ENCODE peak calls at places on chromosomes 13 and 19, in six cellular contexts. One of them, this sample, is unnamed.

GRCh38 chr13:51556740-51557139 is 27.5 kb upstream of the WDFY2 start:
- DNase-seq in left ventricle myocardium inferior: peak; percentile 27
- DNase-seq in CD8-positive, alpha-beta T cell: no peak
- DNase-seq in psoas muscle: no peak
- DNase-seq in uterus: no peak
- DNase-seq in tibial nerve: no peak
- DNase-seq in this sample: no peak

GRCh38 chr13:111209613-111210012 is 94.5 kb downstream of the ARHGEF7 start:
- DNase-seq in left ventricle myocardium inferior: no peak
- DNase-seq in CD8-positive, alpha-beta T cell: no peak
- DNase-seq in psoas muscle: no peak
- DNase-seq in uterus: no peak
- DNase-seq in tibial nerve: no peak
- DNase-seq in this sample: no peak

GRCh38 chr13:33114146-33114545 is 97.9 kb downstream of the KL start:
- DNase-seq in left ventricle myocardium inferior: no peak
- DNase-seq in CD8-positive, alpha-beta T cell: no peak
- DNase-seq in psoas muscle: no peak
- DNase-seq in uterus: no peak
- DNase-seq in tibial nerve: no peak
- DNase-seq in this sample: no peak

GRCh38 chr19:3062165-3063105 is at the start of gene TLE5:
- DNase-seq in left ventricle myocardium inferior: peak; percentile 78
- DNase-seq in CD8-positive, alpha-beta T cell: peak; percentile 72
- DNase-seq in psoas muscle: peak; percentile 86
- DNase-seq in uterus: peak; percentile 74
- DNase-seq in tibial nerve: no peak
- DNase-seq in this sample: peak; percentile 64

GRCh38 chr19:50983625-50984292 is at the start of gene KLK7:
- DNase-seq in left ventricle myocardium inferior: no peak
- DNase-seq in CD8-positive, alpha-beta T cell: no peak
- DNase-seq in psoas muscle: no peak
- DNase-seq in uterus: no peak
- DNase-seq in tibial nerve: no peak
- DNase-seq in this sample: no peak

GRCh38 chr13:100138859-100139491 is 50.1 kb downstream of the PCCA start:
- DNase-seq in left ventricle myocardium inferior: no peak
- DNase-seq in CD8-positive, alpha-beta T cell: no peak
- DNase-seq in psoas muscle: no peak
- DNase-seq in uterus: no peak
- DNase-seq in tibial nerve: no peak
- DNase-seq in this sample: no peak

GRCh38 chr13:23871616-23872220 is 17.5 kb downstream of the MIPEP start:
- DNase-seq in left ventricle myocardium inferior: no peak
- DNase-seq in CD8-positive, alpha-beta T cell: no peak
- DNase-seq in psoas muscle: no peak
- DNase-seq in uterus: no peak
- DNase-seq in tibial nerve: no peak
- DNase-seq in this sample: no peak

GRCh38 chr13:73142091-73142490 is 83.3 kb downstream of the KLF5 start:
- DNase-seq in left ventricle myocardium inferior: no peak
- DNase-seq in CD8-positive, alpha-beta T cell: no peak
- DNase-seq in psoas muscle: no peak
- DNase-seq in uterus: no peak
- DNase-seq in tibial nerve: no peak
- DNase-seq in this sample: no peak

GRCh38 chr13:102289606-102290005 is 112.2 kb downstream of the FGF14 start:
- DNase-seq in left ventricle myocardium inferior: no peak
- DNase-seq in CD8-positive, alpha-beta T cell: no peak
- DNase-seq in psoas muscle: no peak
- DNase-seq in uterus: no peak
- DNase-seq in tibial nerve: no peak
- DNase-seq in this sample: no peak

GRCh38 chr13:109152941-109153340 is 523.5 kb downstream of the MYO16 start:
- DNase-seq in left ventricle myocardium inferior: no peak
- DNase-seq in CD8-positive, alpha-beta T cell: no peak
- DNase-seq in psoas muscle: no peak
- DNase-seq in uterus: no peak
- DNase-seq in tibial nerve: no peak
- DNase-seq in this sample: no peak
- H3K27ac ChIP-seq in left ventricle myocardium inferior: no peak overlapping the region
- H3K27ac ChIP-seq in CD8-positive, alpha-beta T cell: no peak overlapping the region
- H3K27ac ChIP-seq in psoas muscle: no peak overlapping the region
- H3K27ac ChIP-seq in uterus: no peak overlapping the region
- H3K27ac ChIP-seq in tibial nerve: no peak overlapping the region
- H3K27ac ChIP-seq in this sample: no peak overlapping the region

GRCh38 chr13:42864952-42865634 is 83.7 kb downstream of the FAM216B start:
- DNase-seq in left ventricle myocardium inferior: no peak
- DNase-seq in CD8-positive, alpha-beta T cell: no peak
- DNase-seq in psoas muscle: no peak
- DNase-seq in uterus: no peak
- DNase-seq in tibial nerve: no peak
- DNase-seq in this sample: no peak
- H3K36me3 ChIP-seq in left ventricle myocardium inferior: no peaks in the 10 kb centered on the region
- H3K36me3 ChIP-seq in CD8-positive, alpha-beta T cell: no peaks in the 10 kb centered on the region
- H3K36me3 ChIP-seq in psoas muscle: no peaks in the 10 kb centered on the region
- H3K36me3 ChIP-seq in uterus: no peaks in the 10 kb centered on the region
- H3K36me3 ChIP-seq in tibial nerve: no peaks in the 10 kb centered on the region
- H3K36me3 ChIP-seq in this sample: no peaks in the 10 kb centered on the region

GRCh38 chr13:48125794-48126228 is 30.9 kb upstream of the MED4 start:
- DNase-seq in left ventricle myocardium inferior: no peak
- DNase-seq in CD8-positive, alpha-beta T cell: no peak
- DNase-seq in psoas muscle: no peak
- DNase-seq in uterus: peak; percentile 25
- DNase-seq in tibial nerve: peak; percentile 49
- DNase-seq in this sample: no peak
- H3K4me3 ChIP-seq in left ventricle myocardium inferior: peak overlapping the region; percentile 21
- H3K4me3 ChIP-seq in CD8-positive, alpha-beta T cell: no peak overlapping the region
- H3K4me3 ChIP-seq in psoas muscle: no peak overlapping the region
- H3K4me3 ChIP-seq in uterus: no peak overlapping the region
- H3K4me3 ChIP-seq in tibial nerve: no peak overlapping the region
- H3K4me3 ChIP-seq in this sample: no peak overlapping the region

GRCh38 chr19:34590228-34590627 is 86.7 kb downstream of the SCGB2B2 start:
- DNase-seq in left ventricle myocardium inferior: no peak
- DNase-seq in CD8-positive, alpha-beta T cell: no peak
- DNase-seq in psoas muscle: no peak
- DNase-seq in uterus: no peak
- DNase-seq in tibial nerve: no peak
- DNase-seq in this sample: no peak
- H3K27ac ChIP-seq in left ventricle myocardium inferior: no peak overlapping the region
- H3K27ac ChIP-seq in CD8-positive, alpha-beta T cell: no peak overlapping the region
- H3K27ac ChIP-seq in psoas muscle: no peak overlapping the region
- H3K27ac ChIP-seq in uterus: no peak overlapping the region
- H3K27ac ChIP-seq in tibial nerve: no peak overlapping the region
- H3K27ac ChIP-seq in this sample: no peak overlapping the region

DNA sequence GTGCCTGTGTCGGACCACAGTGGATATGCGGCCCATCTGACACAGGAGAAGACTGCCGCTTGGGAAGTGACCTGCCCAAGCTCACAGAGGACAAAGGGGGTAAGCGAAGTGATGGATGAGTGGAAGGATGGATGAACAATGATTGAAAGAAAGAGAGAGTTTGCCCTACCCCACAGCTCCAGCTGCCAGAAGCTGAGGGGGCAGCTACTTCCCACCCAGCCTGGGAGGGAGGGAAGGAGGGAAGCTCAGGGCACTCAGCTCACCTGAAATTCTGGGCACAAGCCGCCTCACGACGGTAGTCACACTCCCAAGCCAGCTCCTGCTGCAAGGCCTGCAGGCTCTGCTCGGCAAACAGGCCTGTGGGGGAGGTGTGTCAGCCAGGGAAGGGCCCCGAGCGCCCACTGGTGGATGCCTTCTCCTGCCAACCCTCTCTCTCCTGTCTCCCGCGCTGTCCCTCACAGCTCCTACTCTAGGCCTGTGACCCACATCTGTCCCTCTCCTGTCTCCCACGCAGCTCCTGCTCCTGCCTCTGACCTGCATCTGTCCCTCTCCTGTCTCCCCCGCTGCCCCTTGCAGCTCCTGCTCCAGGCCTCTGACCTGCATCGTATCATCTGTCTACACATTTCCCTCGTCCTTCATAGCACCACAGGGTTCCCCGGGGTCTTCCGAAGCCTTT is 12.0 kb upstream of the NUMBL start:
- DNase-seq in left ventricle myocardium inferior: peak; percentile 66
- DNase-seq in CD8-positive, alpha-beta T cell: no peak
- DNase-seq in psoas muscle: no peak
- DNase-seq in uterus: peak; percentile 59
- DNase-seq in tibial nerve: no peak
- DNase-seq in this sample: no peak
- H3K36me3 ChIP-seq in left ventricle myocardium inferior: peaks cover 66% of the 10 kb centered on the region
- H3K36me3 ChIP-seq in CD8-positive, alpha-beta T cell: peaks cover 34% of the 10 kb centered on the region
- H3K36me3 ChIP-seq in psoas muscle: peaks cover 70% of the 10 kb centered on the region
- H3K36me3 ChIP-seq in uterus: no peaks in the 10 kb centered on the region
- H3K36me3 ChIP-seq in tibial nerve: no peaks in the 10 kb centered on the region
- H3K36me3 ChIP-seq in this sample: peaks cover 28% of the 10 kb centered on the region

GRCh38 chr19:48967346-48968178 is 2.5 kb downstream of the FTL start:
- DNase-seq in left ventricle myocardium inferior: peak; percentile 36
- DNase-seq in CD8-positive, alpha-beta T cell: no peak
- DNase-seq in psoas muscle: no peak
- DNase-seq in uterus: no peak
- DNase-seq in tibial nerve: peak; percentile 57
- DNase-seq in this sample: no peak
- H3K4me3 ChIP-seq in left ventricle myocardium inferior: peak overlapping the region; percentile 88
- H3K4me3 ChIP-seq in CD8-positive, alpha-beta T cell: no peak overlapping the region
- H3K4me3 ChIP-seq in psoas muscle: peak overlapping the region; percentile 94
- H3K4me3 ChIP-seq in uterus: no peak overlapping the region
- H3K4me3 ChIP-seq in tibial nerve: no peak overlapping the region
- H3K4me3 ChIP-seq in this sample: no peak overlapping the region

This sample was measured in effector memory CD4-positive, alpha-beta T cell.